ENCODE peak calls at places on chromosome 20, in seven cellular contexts. One of them, this sample, is unnamed.
A peak's percentile ranks its signal among the peaks of the same experiment; 100 is the strongest.

GRCh38 chr20:62506087-62506486 is 30.3 kb upstream of the GATA5 start:
- DNase-seq in H9: no peak
- DNase-seq in neuronal stem cell: no peak
- DNase-seq in H1: no peak
- DNase-seq in IMR-90: no peak
- DNase-seq in mesendoderm: no peak
- DNase-seq in trophoblast cell: no peak
- DNase-seq in this sample: no peak

GRCh38 chr20:58161192-58161591 is 67.3 kb downstream of the ANKRD60 start:
- DNase-seq in H9: no peak
- DNase-seq in neuronal stem cell: no peak
- DNase-seq in H1: no peak
- DNase-seq in IMR-90: no peak
- DNase-seq in mesendoderm: no peak
- DNase-seq in trophoblast cell: no peak
- DNase-seq in this sample: no peak

GRCh38 chr20:7695622-7696021 is 244.6 kb downstream of the HAO1 start:
- DNase-seq in H9: no peak
- DNase-seq in neuronal stem cell: no peak
- DNase-seq in H1: no peak
- DNase-seq in IMR-90: peak; percentile 16
- DNase-seq in mesendoderm: no peak
- DNase-seq in trophoblast cell: no peak
- DNase-seq in this sample: peak; percentile 26

GRCh38 chr20:20780127-20780822 is 67.8 kb upstream of the RALGAPA2 start:
- DNase-seq in H9: peak; percentile 33
- DNase-seq in neuronal stem cell: no peak
- DNase-seq in H1: no peak
- DNase-seq in IMR-90: no peak
- DNase-seq in mesendoderm: peak; percentile 71
- DNase-seq in trophoblast cell: peak; percentile 44
- DNase-seq in this sample: no peak

GRCh38 chr20:17871181-17871580 is 97.4 kb downstream of the SNX5 start:
- DNase-seq in H9: no peak
- DNase-seq in neuronal stem cell: no peak
- DNase-seq in H1: no peak
- DNase-seq in IMR-90: peak; percentile 48
- DNase-seq in mesendoderm: peak; percentile 60
- DNase-seq in trophoblast cell: no peak
- DNase-seq in this sample: no peak

GRCh38 chr20:21129861-21130260 is 4.0 kb downstream of the KIZ start:
- DNase-seq in H9: no peak
- DNase-seq in neuronal stem cell: no peak
- DNase-seq in H1: peak; percentile 41
- DNase-seq in IMR-90: no peak
- DNase-seq in mesendoderm: peak; percentile 11
- DNase-seq in trophoblast cell: no peak
- DNase-seq in this sample: no peak

GRCh38 chr20:49610701-49611538 is 43.0 kb upstream of the PTGIS start:
- DNase-seq in H9: peak; percentile 95
- DNase-seq in neuronal stem cell: peak; percentile 81
- DNase-seq in H1: peak; percentile 97
- DNase-seq in IMR-90: no peak
- DNase-seq in mesendoderm: peak; percentile 96
- DNase-seq in trophoblast cell: peak; percentile 82
- DNase-seq in this sample: peak; percentile 60

GRCh38 chr20:49687595-49688567 is 25.8 kb downstream of the B4GALT5 start:
- DNase-seq in H9: no peak
- DNase-seq in neuronal stem cell: peak; percentile 48
- DNase-seq in H1: no peak
- DNase-seq in IMR-90: no peak
- DNase-seq in mesendoderm: peak; percentile 69
- DNase-seq in trophoblast cell: no peak
- DNase-seq in this sample: no peak

GRCh38 chr20:63435552-63435951 is 36.9 kb downstream of the KCNQ2 start:
- DNase-seq in H9: no peak
- DNase-seq in neuronal stem cell: no peak
- DNase-seq in H1: no peak
- DNase-seq in IMR-90: peak; percentile 3
- DNase-seq in mesendoderm: no peak
- DNase-seq in trophoblast cell: no peak
- DNase-seq in this sample: no peak

DNA sequence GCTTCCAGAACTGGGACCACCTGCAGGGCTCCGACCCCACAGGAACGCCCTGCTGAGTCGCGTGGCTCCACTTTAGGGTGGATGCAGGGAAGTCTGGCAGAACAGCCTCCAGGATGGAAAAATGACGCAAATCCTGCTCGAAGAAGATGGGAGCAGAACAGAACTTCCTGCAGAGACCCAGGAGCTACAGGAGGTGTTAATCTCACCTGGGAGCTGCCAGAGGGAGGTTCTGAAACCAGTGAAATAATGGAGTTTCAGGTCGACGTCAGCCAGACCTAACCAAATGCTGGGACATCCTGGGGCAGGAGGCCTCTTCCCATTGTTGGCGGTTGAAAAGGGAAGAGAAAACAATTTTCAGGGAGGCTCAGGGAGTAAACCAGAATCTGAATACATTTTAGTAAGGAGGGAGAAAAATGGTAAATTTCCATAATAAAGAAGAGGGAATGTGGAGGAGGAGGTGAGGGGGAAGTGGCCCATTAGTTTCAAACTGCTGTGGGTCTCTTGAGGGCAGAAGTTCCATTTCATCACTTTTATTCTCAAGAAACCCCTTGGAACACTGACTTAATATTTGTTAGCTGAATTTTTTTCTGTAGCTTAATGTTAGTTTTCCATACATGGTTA is 558.4 kb upstream of the CDH4 start:
- DNase-seq in H9: peak; percentile 73
- DNase-seq in neuronal stem cell: no peak
- DNase-seq in H1: peak; percentile 56
- DNase-seq in IMR-90: no peak
- DNase-seq in mesendoderm: peak; percentile 91
- DNase-seq in trophoblast cell: no peak
- DNase-seq in this sample: no peak
- H3K18ac ChIP-seq in H9: peak overlapping the region; percentile 79
- H3K18ac ChIP-seq in neuronal stem cell: peak overlapping the region; percentile 1
- H3K18ac ChIP-seq in H1: peak overlapping the region; percentile 80
- H3K18ac ChIP-seq in IMR-90: no peak overlapping the region
- H3K18ac ChIP-seq in mesendoderm: peak overlapping the region; percentile 100
- H3K18ac ChIP-seq in trophoblast cell: no peak overlapping the region
- H3K18ac ChIP-seq in this sample: no peak overlapping the region

DNA sequence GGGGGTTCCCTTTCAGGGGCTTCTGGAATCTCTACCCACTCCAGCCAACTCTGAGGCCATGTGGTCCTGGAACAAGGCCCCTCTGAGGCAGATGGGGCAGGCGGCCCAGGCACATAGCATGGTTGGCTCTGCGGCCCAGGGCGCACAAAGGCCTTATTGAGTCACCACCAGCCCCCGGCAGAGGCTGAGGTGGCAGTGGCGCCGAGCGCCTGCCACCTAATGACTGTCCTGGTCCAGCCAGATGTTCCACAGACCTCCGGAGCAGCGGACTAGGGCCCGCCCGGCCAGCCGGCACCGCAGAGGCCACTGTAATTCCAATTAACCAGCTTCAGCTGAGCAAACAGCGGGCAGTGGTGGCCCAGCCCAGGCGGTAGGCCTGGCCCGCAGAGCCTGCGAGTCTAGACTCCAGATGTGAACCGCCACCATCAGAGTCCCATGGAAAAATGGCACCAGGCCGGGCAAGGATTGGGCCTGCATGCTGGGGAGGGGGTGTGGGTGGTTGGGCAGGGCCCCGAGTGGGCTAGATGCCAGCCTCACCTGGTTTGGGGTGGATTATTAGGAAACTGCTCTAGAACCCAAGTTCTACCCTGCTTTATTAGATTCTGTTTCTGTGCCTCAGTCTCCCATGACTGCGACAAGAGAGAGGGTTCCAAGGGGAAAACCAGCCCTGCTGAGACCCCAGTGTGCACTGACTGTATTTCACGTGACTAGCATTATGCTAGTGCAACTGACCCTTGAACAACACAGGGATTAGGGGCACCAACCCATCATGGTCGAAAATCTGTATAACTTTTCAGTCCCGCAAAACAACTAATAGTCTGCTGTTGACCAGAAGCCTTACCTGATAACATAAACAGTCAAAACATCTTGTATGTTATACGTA is 34.1 kb upstream of the ID1 start:
- DNase-seq in H9: no peak
- DNase-seq in neuronal stem cell: no peak
- DNase-seq in H1: no peak
- DNase-seq in IMR-90: no peak
- DNase-seq in mesendoderm: no peak
- DNase-seq in trophoblast cell: no peak
- DNase-seq in this sample: no peak
- H3K18ac ChIP-seq in H9: no peak overlapping the region
- H3K18ac ChIP-seq in neuronal stem cell: peak overlapping the region; percentile 12
- H3K18ac ChIP-seq in H1: no peak overlapping the region
- H3K18ac ChIP-seq in IMR-90: no peak overlapping the region
- H3K18ac ChIP-seq in mesendoderm: peak overlapping the region; percentile 65
- H3K18ac ChIP-seq in trophoblast cell: peak overlapping the region; percentile 74
- H3K18ac ChIP-seq in this sample: peak overlapping the region; percentile 79

GRCh38 chr20:2840967-2841531 is 504 bp downstream of the VPS16 start:
- DNase-seq in H9: peak; percentile 61
- DNase-seq in neuronal stem cell: no peak
- DNase-seq in H1: peak; percentile 76
- DNase-seq in IMR-90: peak; percentile 72
- DNase-seq in mesendoderm: peak; percentile 46
- DNase-seq in trophoblast cell: no peak
- DNase-seq in this sample: peak; percentile 91
- H3K18ac ChIP-seq in H9: no peak overlapping the region
- H3K18ac ChIP-seq in neuronal stem cell: peak overlapping the region; percentile 61
- H3K18ac ChIP-seq in H1: no peak overlapping the region
- H3K18ac ChIP-seq in IMR-90: peak overlapping the region; percentile 85
- H3K18ac ChIP-seq in mesendoderm: no peak overlapping the region
- H3K18ac ChIP-seq in trophoblast cell: no peak overlapping the region
- H3K18ac ChIP-seq in this sample: peak overlapping the region; percentile 79

GRCh38 chr20:45732199-45732598 is 10.1 kb downstream of the SPINT4 start:
- DNase-seq in H9: no peak
- DNase-seq in neuronal stem cell: no peak
- DNase-seq in H1: no peak
- DNase-seq in IMR-90: no peak
- DNase-seq in mesendoderm: no peak
- DNase-seq in trophoblast cell: no peak
- DNase-seq in this sample: no peak
- H3K18ac ChIP-seq in H9: no peak overlapping the region
- H3K18ac ChIP-seq in neuronal stem cell: no peak overlapping the region
- H3K18ac ChIP-seq in H1: no peak overlapping the region
- H3K18ac ChIP-seq in IMR-90: no peak overlapping the region
- H3K18ac ChIP-seq in mesendoderm: no peak overlapping the region
- H3K18ac ChIP-seq in trophoblast cell: no peak overlapping the region
- H3K18ac ChIP-seq in this sample: no peak overlapping the region

GRCh38 chr20:55067158-55067825 is 591.9 kb downstream of the DOK5 start:
- DNase-seq in H9: no peak
- DNase-seq in neuronal stem cell: no peak
- DNase-seq in H1: no peak
- DNase-seq in IMR-90: no peak
- DNase-seq in mesendoderm: no peak
- DNase-seq in trophoblast cell: no peak
- DNase-seq in this sample: no peak
- H3K18ac ChIP-seq in H9: no peak overlapping the region
- H3K18ac ChIP-seq in neuronal stem cell: no peak overlapping the region
- H3K18ac ChIP-seq in H1: no peak overlapping the region
- H3K18ac ChIP-seq in IMR-90: no peak overlapping the region
- H3K18ac ChIP-seq in mesendoderm: no peak overlapping the region
- H3K18ac ChIP-seq in trophoblast cell: no peak overlapping the region
- H3K18ac ChIP-seq in this sample: no peak overlapping the region

DNA sequence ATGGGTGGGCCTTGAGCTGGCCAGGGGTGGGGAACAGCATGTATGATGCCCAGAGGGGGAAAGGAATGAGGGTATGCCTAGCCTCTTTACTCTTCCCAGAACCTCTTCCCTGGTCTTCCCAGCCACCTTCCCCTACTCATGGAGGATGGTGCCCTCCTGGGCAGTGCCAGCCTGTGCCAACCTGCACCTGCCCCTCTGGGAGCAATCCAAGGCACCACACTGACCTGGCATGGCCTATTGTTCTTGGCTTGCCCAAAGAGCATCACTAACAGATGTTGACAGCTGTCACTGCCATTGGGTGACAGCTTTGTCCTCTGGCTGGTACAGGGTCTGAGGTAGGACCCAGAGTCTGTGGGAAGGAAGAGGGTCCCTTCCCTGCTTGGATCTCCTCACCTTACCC is 12.9 kb downstream of the LPIN3 start:
- DNase-seq in H9: no peak
- DNase-seq in neuronal stem cell: no peak
- DNase-seq in H1: no peak
- DNase-seq in IMR-90: no peak
- DNase-seq in mesendoderm: no peak
- DNase-seq in trophoblast cell: no peak
- DNase-seq in this sample: no peak
- H3K18ac ChIP-seq in H9: no peak overlapping the region
- H3K18ac ChIP-seq in neuronal stem cell: no peak overlapping the region
- H3K18ac ChIP-seq in H1: no peak overlapping the region
- H3K18ac ChIP-seq in IMR-90: no peak overlapping the region
- H3K18ac ChIP-seq in mesendoderm: no peak overlapping the region
- H3K18ac ChIP-seq in trophoblast cell: no peak overlapping the region
- H3K18ac ChIP-seq in this sample: no peak overlapping the region

GRCh38 chr20:40844285-40844684 is 155.2 kb upstream of the MAFB start:
- DNase-seq in H9: no peak
- DNase-seq in neuronal stem cell: no peak
- DNase-seq in H1: no peak
- DNase-seq in IMR-90: no peak
- DNase-seq in mesendoderm: no peak
- DNase-seq in trophoblast cell: no peak
- DNase-seq in this sample: no peak

GRCh38 chr20:40848530-40848929 is 159.5 kb upstream of the MAFB start:
- DNase-seq in H9: no peak
- DNase-seq in neuronal stem cell: no peak
- DNase-seq in H1: no peak
- DNase-seq in IMR-90: no peak
- DNase-seq in mesendoderm: no peak
- DNase-seq in trophoblast cell: no peak
- DNase-seq in this sample: no peak

GRCh38 chr20:40855269-40855668 is 166.2 kb upstream of the MAFB start:
- DNase-seq in H9: no peak
- DNase-seq in neuronal stem cell: no peak
- DNase-seq in H1: no peak
- DNase-seq in IMR-90: no peak
- DNase-seq in mesendoderm: no peak
- DNase-seq in trophoblast cell: no peak
- DNase-seq in this sample: no peak

GRCh38 chr20:40849456-40849855 is 160.4 kb upstream of the MAFB start:
- DNase-seq in H9: no peak
- DNase-seq in neuronal stem cell: no peak
- DNase-seq in H1: no peak
- DNase-seq in IMR-90: no peak
- DNase-seq in mesendoderm: no peak
- DNase-seq in trophoblast cell: no peak
- DNase-seq in this sample: no peak
- H3K18ac ChIP-seq in H9: no peak overlapping the region
- H3K18ac ChIP-seq in neuronal stem cell: no peak overlapping the region
- H3K18ac ChIP-seq in H1: no peak overlapping the region
- H3K18ac ChIP-seq in IMR-90: no peak overlapping the region
- H3K18ac ChIP-seq in mesendoderm: no peak overlapping the region
- H3K18ac ChIP-seq in trophoblast cell: no peak overlapping the region
- H3K18ac ChIP-seq in this sample: no peak overlapping the region

This sample was measured in mesenchymal stem cell.